ENCODE peak calls at places on chromosomes 13 and 19, in ten cellular contexts. T is natural killer cell; J is type B pancreatic cell; N is endodermal cell; E is Calu3; O is kidney epithelial cell; R is thoracic aorta; P is neural progenitor cell; Z is AG04450; X is CD8-positive, alpha-beta T cell. G is an unnamed sample.

GRCh38 chr13:100550433-100550832 is 38.2 kb downstream of the GGACT start:
- DNase-seq in T (no peak), J (peak; percentile 56), N (peak; percentile 53), E (no peak), O (no peak), R (no peak), P (no peak), Z (no peak), X (no peak), G (peak; percentile 30)

GRCh38 chr19:55436847-55437246 is 6.3 kb downstream of the SHISA7 start:
- DNase-seq in T (no peak), J (no peak), N (no peak), E (no peak), O (no peak), R (no peak), P (no peak), Z (no peak), X (no peak), G (no peak)

GRCh38 chr19:38049105-38049649 is 142.2 kb downstream of the SIPA1L3 start:
- DNase-seq in T (peak; percentile 30), J (no peak), N (no peak), E (no peak), O (no peak), R (no peak), P (no peak), Z (no peak), X (peak; percentile 36), G (no peak)

GRCh38 chr13:67119481-67119883 is 110.7 kb downstream of the PCDH9 start:
- DNase-seq in T (no peak), J (no peak), N (no peak), E (no peak), O (peak; percentile 87), R (no peak), P (no peak), Z (peak; percentile 84), X (no peak), G (no peak)

GRCh38 chr19:8609210-8610040 is 1.1 kb downstream of the ADAMTS10 start:
- DNase-seq in T (peak; percentile 38), J (peak; percentile 77), N (peak; percentile 87), E (no peak), O (no peak), R (peak; percentile 51), P (peak; percentile 92), Z (no peak), X (no peak), G (peak; percentile 41)

GRCh38 chr19:45629704-45630103 is 9.5 kb downstream of the EML2 start:
- DNase-seq in T (no peak), J (no peak), N (no peak), E (no peak), O (no peak), R (no peak), P (no peak), Z (no peak), X (no peak), G (no peak)

GRCh38 chr13:72565893-72566292 is 161.5 kb downstream of the MZT1 start:
- DNase-seq in T (no peak), J (no peak), N (no peak), E (no peak), O (no peak), R (no peak), P (peak; percentile 65), Z (no peak), X (no peak), G (no peak)

GRCh38 chr13:45678282-45678681 is 23.8 kb upstream of the CBY2 start:
- DNase-seq in T (no peak), J (no peak), N (peak; percentile 54), E (no peak), O (no peak), R (no peak), P (peak; percentile 21), Z (no peak), X (no peak), G (no peak)

GRCh38 chr19:13902993-13903555 is 2.8 kb downstream of the BRME1 start:
- DNase-seq in T (no peak), J (no peak), N (no peak), E (peak; percentile 20), O (no peak), R (no peak), P (no peak), Z (no peak), X (no peak), G (no peak)

GRCh38 chr13:66264976-66265375 is 965.2 kb downstream of the PCDH9 start:
- DNase-seq in T (no peak), J (no peak), N (no peak), E (no peak), O (no peak), R (no peak), P (peak; percentile 15), Z (no peak), X (no peak), G (no peak)

GRCh38 chr19:1244693-1245451 is 3.3 kb downstream of the ATP5F1D start:
- DNase-seq in T (no peak), J (no peak), N (no peak), E (no peak), O (no peak), R (no peak), P (no peak), Z (no peak), X (no peak), G (peak; percentile 85)

GRCh38 chr19:52273301-52273700 is 3.9 kb downstream of the ZNF766 start:
- DNase-seq in T (no peak), J (no peak), N (no peak), E (no peak), O (no peak), R (no peak), P (no peak), Z (no peak), X (no peak), G (no peak)

GRCh38 chr13:32796754-32797153 is 210.5 kb downstream of the PDS5B start:
- DNase-seq in T (no peak), J (no peak), N (peak; percentile 62), E (no peak), O (no peak), R (no peak), P (no peak), Z (no peak), X (no peak), G (no peak)

GRCh38 chr19:41999071-41999877 is 5.2 kb upstream of the ATP1A3 start:
- DNase-seq in T (no peak), J (no peak), N (peak; percentile 78), E (peak; percentile 18), O (no peak), R (no peak), P (peak; percentile 76), Z (no peak), X (no peak), G (no peak)

GRCh38 chr13:34913040-34913439 is 29.0 kb upstream of the NBEA start:
- DNase-seq in T (no peak), J (no peak), N (peak; percentile 87), E (no peak), O (peak; percentile 2), R (no peak), P (peak; percentile 71), Z (no peak), X (no peak), G (no peak)

GRCh38 chr13:77230560-77230959 is 96.3 kb downstream of the MYCBP2 start:
- DNase-seq in T (no peak), J (no peak), N (no peak), E (no peak), O (no peak), R (no peak), P (no peak), Z (no peak), X (no peak), G (no peak)

GRCh38 chr13:79212064-79212619 is 193.9 kb downstream of the RBM26 start:
- DNase-seq in T (no peak), J (no peak), N (no peak), E (no peak), O (no peak), R (no peak), P (no peak), Z (no peak), X (no peak), G (no peak)

GRCh38 chr13:44300895-44301638 is 72.6 kb upstream of the SERP2 start:
- DNase-seq in T (no peak), J (no peak), N (no peak), E (peak; percentile 52), O (peak; percentile 93), R (no peak), P (no peak), Z (no peak), X (no peak), G (no peak)

GRCh38 chr19:43774103-43774939 is 6.5 kb downstream of the KCNN4 start:
- DNase-seq in T (no peak), J (peak; percentile 82), N (peak; percentile 94), E (no peak), O (no peak), R (no peak), P (peak; percentile 85), Z (no peak), X (no peak), G (peak; percentile 83)
- TF ChIP-seq CTCF in T (no peak), J (peak; percentile 76), N (peak; percentile 83), E (no peak), O (peak; percentile 36), R (peak; percentile 52), P (peak; percentile 63), Z (peak; percentile 50), X (no peak), G (peak; percentile 28)

GRCh38 chr13:70098669-70099068 is 9.0 kb upstream of the ATXN8OS start:
- DNase-seq in T (no peak), J (no peak), N (no peak), E (no peak), O (no peak), R (no peak), P (no peak), Z (no peak), X (no peak), G (no peak)
- TF ChIP-seq CTCF in T (no peak), J (peak; percentile 81), N (peak; percentile 73), E (no peak), O (peak; percentile 50), R (no peak), P (peak; percentile 54), Z (no peak), X (no peak), G (peak; percentile 20)

GRCh38 chr19:57068326-57068725 is 51.5 kb upstream of the USP29 start:
- DNase-seq in T (no peak), J (no peak), N (no peak), E (no peak), O (no peak), R (no peak), P (no peak), Z (no peak), X (no peak), G (no peak)

GRCh38 chr19:57071414-57071813 is 48.4 kb upstream of the USP29 start:
- DNase-seq in T (no peak), J (no peak), N (no peak), E (no peak), O (no peak), R (no peak), P (no peak), Z (no peak), X (no peak), G (no peak)

GRCh38 chr19:57067440-57067839 is 52.3 kb upstream of the USP29 start:
- DNase-seq in T (no peak), J (no peak), N (no peak), E (no peak), O (no peak), R (no peak), P (no peak), Z (no peak), X (no peak), G (no peak)

GRCh38 chr19:57068921-57069697 is 50.7 kb upstream of the USP29 start:
- DNase-seq in T (no peak), J (no peak), N (peak; percentile 66), E (no peak), O (no peak), R (no peak), P (no peak), Z (no peak), X (no peak), G (no peak)
- TF ChIP-seq CTCF in T (no peak), J (no peak), N (peak; percentile 39), E (peak; percentile 29), O (peak; percentile 7), R (no peak), P (peak; percentile 31), Z (no peak), X (no peak), G (no peak)

GRCh38 chr19:54136864-54137113 is 773 bp upstream of the CNOT3 start:
- DNase-seq in T (no peak), J (no peak), N (no peak), E (no peak), O (no peak), R (no peak), P (no peak), Z (no peak), X (no peak), G (no peak)
- TF ChIP-seq CTCF in T (no peak), J (no peak), N (no peak), E (no peak), O (no peak), R (no peak), P (no peak), Z (no peak), X (no peak), G (no peak)

G was measured in colonic mucosa.